ENCODE peak calls at places on chromosomes 2 and 18, in eight cellular contexts. E, O, S, C, V, B, X and R are unnamed samples.

GRCh38 chr2:19979932-19980331 is 10.0 kb downstream of the WDR35 start:
- DNase-seq in E (peak), O (no peak), S (no peak), C (no peak), V (no peak), B (no peak), X (no peak), R (no peak)

GRCh38 chr2:6946722-6947121 is 29.5 kb downstream of the RNF144A start:
- DNase-seq in E (peak), O (peak), S (no peak), C (no peak), V (no peak), B (no peak), X (no peak), R (peak)

GRCh38 chr2:229344151-229344551 is 73.1 kb upstream of the PID1 start:
- DNase-seq in E (peak), O (peak), S (no peak), C (no peak), V (no peak), B (no peak), X (no peak), R (no peak)

GRCh38 chr2:180943275-180943674 is 37.1 kb upstream of the UBE2E3 start:
- DNase-seq in E (no peak), O (no peak), S (no peak), C (no peak), V (no peak), B (no peak), X (no peak), R (no peak)

GRCh38 chr18:64372850-64373249 is 224.0 kb upstream of the LINC00305 start:
- DNase-seq in E (no peak), O (no peak), S (no peak), C (no peak), V (no peak), B (no peak), X (no peak), R (no peak)

GRCh38 chr2:171554991-171555615 is 32.8 kb downstream of the CYBRD1 start:
- DNase-seq in E (peak), O (no peak), S (no peak), C (no peak), V (no peak), B (no peak), X (no peak), R (no peak)

GRCh38 chr18:25284278-25284677 is 67.7 kb downstream of the ZNF521 start:
- DNase-seq in E (no peak), O (no peak), S (no peak), C (no peak), V (no peak), B (no peak), X (no peak), R (no peak)

GRCh38 chr2:137118140-137118539 is 352.8 kb downstream of the THSD7B start:
- DNase-seq in E (no peak), O (no peak), S (no peak), C (no peak), V (no peak), B (no peak), X (no peak), R (no peak)

GRCh38 chr2:108257757-108258331 is 18.1 kb downstream of the SULT1C3 start:
- DNase-seq in E (no peak), O (peak), S (no peak), C (no peak), V (no peak), B (no peak), X (no peak), R (peak)

GRCh38 chr2:43146083-43146482 is 80.3 kb downstream of the ZFP36L2 start:
- DNase-seq in E (no peak), O (no peak), S (no peak), C (no peak), V (no peak), B (no peak), X (no peak), R (no peak)

GRCh38 chr2:1082456-1083205 is 132.0 kb downstream of the SNTG2 start:
- DNase-seq in E (no peak), O (no peak), S (no peak), C (no peak), V (no peak), B (no peak), X (no peak), R (no peak)

GRCh38 chr2:235600406-235600805 is 106.6 kb downstream of the AGAP1 start:
- DNase-seq in E (no peak), O (no peak), S (no peak), C (no peak), V (no peak), B (no peak), X (no peak), R (no peak)

GRCh38 chr2:206670531-206671319 is 28.4 kb downstream of the FAM237A start:
- DNase-seq in E (no peak), O (no peak), S (no peak), C (no peak), V (no peak), B (no peak), X (no peak), R (no peak)

GRCh38 chr18:77095356-77096030 is 37.1 kb downstream of the MBP start:
- DNase-seq in E (no peak), O (no peak), S (no peak), C (no peak), V (no peak), B (peak), X (no peak), R (no peak)

GRCh38 chr2:202037086-202037485 is 3.4 kb downstream of the FZD7 start:
- DNase-seq in E (no peak), O (no peak), S (no peak), C (no peak), V (no peak), B (no peak), X (no peak), R (no peak)

GRCh38 chr2:37387143-37387835 is 42.9 kb downstream of the QPCT start:
- DNase-seq in E (peak), O (peak), S (no peak), C (no peak), V (no peak), B (no peak), X (no peak), R (peak)

GRCh38 chr2:74516070-74516633 is 1.9 kb downstream of the TLX2 start:
- DNase-seq in E (peak), O (peak), S (peak), C (peak), V (no peak), B (peak), X (no peak), R (peak)

GRCh38 chr18:59271606-59272220 is 1.5 kb downstream of the RAX start:
- DNase-seq in E (no peak), O (no peak), S (no peak), C (no peak), V (no peak), B (peak), X (no peak), R (no peak)

GRCh38 chr2:239533917-239534316 is 133.1 kb upstream of the HDAC4 start:
- DNase-seq in E (peak), O (no peak), S (no peak), C (no peak), V (no peak), B (peak), X (no peak), R (no peak)

GRCh38 chr2:212723226-212723625 is 184.6 kb upstream of the ERBB4 start:
- DNase-seq in E (no peak), O (no peak), S (no peak), C (no peak), V (no peak), B (no peak), X (no peak), R (peak)

GRCh38 chr2:222864296-222864695 is 3.5 kb downstream of the ACSL3 start:
- DNase-seq in E (peak), O (peak), S (no peak), C (no peak), V (no peak), B (no peak), X (no peak), R (peak)

GRCh38 chr2:227038550-227039189 is 125.3 kb downstream of the COL4A4 start:
- DNase-seq in E (peak), O (no peak), S (no peak), C (no peak), V (no peak), B (no peak), X (no peak), R (no peak)

GRCh38 chr2:122736279-122736678 is 980.8 kb downstream of the TSN start:
- DNase-seq in E (peak), O (peak), S (no peak), C (no peak), V (no peak), B (no peak), X (no peak), R (peak)

GRCh38 chr18:58194028-58194427 is 150.0 kb downstream of the NEDD4L start:
- DNase-seq in E (no peak), O (no peak), S (no peak), C (no peak), V (no peak), B (no peak), X (no peak), R (no peak)